ENCODE peak calls at places on chromosomes 3 and 15, in ten cellular contexts. D is lower lobe of right lung; R is activated CD8-positive, alpha-beta memory T cell treated with anti-CD3 and anti-CD28 coated beads for 48 hours; P is stimulated activated CD8-positive, alpha-beta memory T cell treated with anti-CD3 and anti-CD28 coated beads, Interleukin-12 subunit alpha, Interleukin-12 subunit beta, amount 100 ng/mL, for 4 hours; L is CD4-positive, alpha-beta T cell; M is RWPE1; S is neural crest cell; W is SHP77; F is activated gamma-delta T cell treated with Interleukin-2 at 50 U/mL for 16 hours; U is body of pancreas. A is an unnamed sample.

GRCh38 chr15:37585966-37586656 is 348.3 kb upstream of the TMCO5A start:
- DNase-seq in P (no peak), M (no peak), W (no peak), D (no peak), S (no peak), F (no peak), L (no peak), R (no peak), U (no peak), A (no peak)

GRCh38 chr3:122786067-122786466 is 7.6 kb downstream of the HSPBAP1 start:
- DNase-seq in M (peak; percentile 41), F (no peak), R (no peak), W (no peak), D (no peak), L (no peak), P (no peak), U (no peak), S (no peak), A (peak; percentile 29)

GRCh38 chr15:85745525-85745924 is 49.2 kb downstream of the KLHL25 start:
- DNase-seq in W (no peak), R (no peak), U (no peak), L (no peak), S (no peak), M (no peak), F (no peak), P (no peak), D (no peak), A (no peak)

GRCh38 chr15:97115764-97116075 is 785.2 kb downstream of the NR2F2 start:
- DNase-seq in S (no peak), F (no peak), R (no peak), L (no peak), M (no peak), W (no peak), U (no peak), P (no peak), D (no peak), A (no peak)

GRCh38 chr3:38960953-38961622 is 90.7 kb downstream of the SCN11A start:
- DNase-seq in R (no peak), D (no peak), W (peak; percentile 25), F (no peak), U (peak; percentile 70), S (peak; percentile 47), P (no peak), M (peak; percentile 26), L (no peak), A (peak; percentile 56)

GRCh38 chr15:81297580-81298575 is 26.1 kb downstream of the STARD5 start:
- DNase-seq in F (no peak), U (no peak), W (no peak), S (no peak), L (no peak), R (no peak), M (no peak), D (no peak), P (no peak), A (no peak)

GRCh38 chr3:124057453-124057852 is 65.5 kb upstream of the ROPN1 start:
- DNase-seq in P (no peak), M (no peak), F (no peak), W (no peak), L (no peak), D (no peak), U (no peak), S (no peak), R (no peak), A (no peak)

GRCh38 chr15:81120069-81120468 is 14.0 kb upstream of the CFAP161 start:
- DNase-seq in R (no peak), M (no peak), P (no peak), S (no peak), L (no peak), W (no peak), U (no peak), F (no peak), D (no peak), A (no peak)

GRCh38 chr3:31880020-31880419 is 101.0 kb downstream of the OSBPL10 start:
- DNase-seq in W (no peak), U (no peak), P (no peak), F (no peak), L (no peak), R (no peak), M (no peak), D (peak; percentile 70), S (no peak), A (no peak)

GRCh38 chr3:186193534-186194450 is 84.9 kb upstream of the ETV5 start:
- DNase-seq in U (peak; percentile 71), L (no peak), M (no peak), W (no peak), D (peak; percentile 61), P (no peak), R (no peak), F (no peak), S (peak; percentile 32), A (no peak)

GRCh38 chr3:10758304-10759037 is 57.6 kb upstream of the SLC6A11 start:
- DNase-seq in R (no peak), F (peak; percentile 15), M (peak; percentile 76), U (peak; percentile 65), D (no peak), S (peak; percentile 60), W (peak; percentile 86), L (peak; percentile 17), P (no peak), A (peak; percentile 25)

GRCh38 chr15:65926899-65927298 is 57.6 kb downstream of the RAB11A start:
- DNase-seq in R (no peak), P (no peak), M (no peak), W (no peak), D (no peak), F (no peak), U (no peak), S (no peak), L (no peak), A (no peak)

GRCh38 chr3:126261037-126261436 is 80.7 kb upstream of the ALDH1L1 start:
- DNase-seq in W (no peak), S (peak; percentile 30), U (peak; percentile 78), R (no peak), D (no peak), M (no peak), P (no peak), F (no peak), L (no peak), A (peak; percentile 46)

GRCh38 chr15:94141802-94142201 is 89.6 kb upstream of the MCTP2 start:
- DNase-seq in R (no peak), L (no peak), F (no peak), W (no peak), U (no peak), P (no peak), M (no peak), S (no peak), D (no peak), A (no peak)

GRCh38 chr3:25156526-25157075 is 271.5 kb upstream of the RARB start:
- DNase-seq in L (no peak), W (no peak), F (no peak), U (no peak), P (no peak), S (no peak), R (no peak), M (peak; percentile 3), D (no peak), A (no peak)

GRCh38 chr3:100171211-100171700 is 57.0 kb upstream of the FILIP1L start:
- DNase-seq in S (no peak), D (no peak), W (no peak), R (no peak), L (no peak), M (no peak), F (no peak), P (no peak), U (no peak), A (no peak)

GRCh38 chr3:55735976-55736375 is 248.9 kb upstream of the WNT5A start:
- DNase-seq in S (no peak), F (no peak), W (no peak), M (no peak), L (no peak), P (no peak), D (no peak), R (no peak), U (no peak), A (no peak)

GRCh38 chr3:120177151-120177550 is 82.9 kb upstream of the GSK3B start:
- DNase-seq in F (no peak), R (no peak), U (peak; percentile 72), P (no peak), S (peak; percentile 12), M (peak; percentile 83), W (peak; percentile 43), L (no peak), D (peak; percentile 60), A (no peak)

GRCh38 chr15:87762110-87762509 is 494.4 kb downstream of the NTRK3 start:
- DNase-seq in U (no peak), R (no peak), W (no peak), P (no peak), S (no peak), L (no peak), M (no peak), D (no peak), F (no peak), A (no peak)

GRCh38 chr15:99169769-99170311 is 65.0 kb downstream of the SYNM start:
- DNase-seq in S (no peak), U (peak; percentile 21), L (no peak), M (no peak), P (no peak), F (no peak), W (no peak), R (no peak), D (no peak), A (no peak)

GRCh38 chr3:64667887-64668581 is 19.8 kb downstream of the ADAMTS9 start:
- DNase-seq in U (peak; percentile 36), R (no peak), M (no peak), W (no peak), S (no peak), F (no peak), L (no peak), D (peak; percentile 53), P (no peak), A (no peak)

GRCh38 chr15:67359431-67360082 is 105.0 kb downstream of the IQCH start:
- DNase-seq in P (no peak), D (no peak), M (no peak), L (no peak), F (no peak), R (no peak), S (no peak), U (no peak), W (no peak), A (no peak)

GRCh38 chr3:139520028-139520737 is 19.4 kb downstream of the RBP1 start:
- DNase-seq in F (no peak), M (peak; percentile 36), L (no peak), U (no peak), P (no peak), W (no peak), D (no peak), S (no peak), R (no peak), A (peak; percentile 47)

GRCh38 chr3:71247221-71247947 is 336.1 kb downstream of the FOXP1 start:
- DNase-seq in U (peak; percentile 53), W (peak; percentile 6), L (no peak), M (peak; percentile 65), F (no peak), S (no peak), P (no peak), R (no peak), D (no peak), A (no peak)

GRCh38 chr3:97228966-97229365 is 414.6 kb downstream of the EPHA6 start:
- DNase-seq in R (no peak), M (no peak), U (no peak), S (no peak), L (no peak), P (no peak), F (no peak), W (no peak), D (no peak), A (no peak)

GRCh38 chr3:157868168-157868567 is 238.1 kb downstream of the SHOX2 start:
- DNase-seq in R (no peak), P (no peak), S (no peak), F (no peak), U (no peak), M (no peak), W (no peak), L (no peak), D (no peak), A (no peak)

GRCh38 chr15:93881310-93881709 is 350.1 kb upstream of the MCTP2 start:
- DNase-seq in R (no peak), U (no peak), W (no peak), S (no peak), D (no peak), P (no peak), M (no peak), F (no peak), L (no peak), A (no peak)

GRCh38 chr15:92361321-92362090 is 32.2 kb upstream of the ST8SIA2 start:
- DNase-seq in U (no peak), P (no peak), M (no peak), R (no peak), W (no peak), S (no peak), L (no peak), D (no peak), F (no peak), A (no peak)